ENCODE peak calls at places on chromosomes 3 and 15, in four cellular contexts. One of them, this sample, is unnamed.
A peak's percentile ranks its signal among the peaks of the same experiment; 100 is the strongest.

GRCh38 chr15:81749667-81750360 is 296.0 kb downstream of the MEX3B start:
- DNase-seq in GM12878: no peak
- DNase-seq in GM12891: no peak
- DNase-seq in K562: no peak
- DNase-seq in this sample: no peak

GRCh38 chr15:22979069-22979698 is 984 bp downstream of the CYFIP1 start:
- DNase-seq in GM12878: no peak
- DNase-seq in GM12891: peak; percentile 60
- DNase-seq in K562: peak; percentile 51
- DNase-seq in this sample: no peak

GRCh38 chr3:45878124-45878523 is 8.2 kb upstream of the CCR9 start:
- DNase-seq in GM12878: no peak
- DNase-seq in GM12891: no peak
- DNase-seq in K562: no peak
- DNase-seq in this sample: no peak

GRCh38 chr3:51799879-51800757 is 21.1 kb upstream of the IQCF6 start:
- DNase-seq in GM12878: peak; percentile 5
- DNase-seq in GM12891: no peak
- DNase-seq in K562: peak; percentile 38
- DNase-seq in this sample: no peak

GRCh38 chr3:168285506-168285905 is 189.8 kb upstream of the GOLIM4 start:
- DNase-seq in GM12878: no peak
- DNase-seq in GM12891: no peak
- DNase-seq in K562: no peak
- DNase-seq in this sample: no peak

GRCh38 chr15:68821898-68822380 is 1.2 kb upstream of the ANP32A start:
- DNase-seq in GM12878: no peak
- DNase-seq in GM12891: no peak
- DNase-seq in K562: no peak
- DNase-seq in this sample: no peak

GRCh38 chr3:155938409-155938808 is 68.0 kb downstream of the GMPS start:
- DNase-seq in GM12878: no peak
- DNase-seq in GM12891: no peak
- DNase-seq in K562: no peak
- DNase-seq in this sample: no peak

GRCh38 chr3:156479574-156479973 is 75.3 kb downstream of the SSR3 start:
- DNase-seq in GM12878: no peak
- DNase-seq in GM12891: no peak
- DNase-seq in K562: no peak
- DNase-seq in this sample: no peak

GRCh38 chr15:96324192-96324895 is 6.2 kb upstream of the NR2F2 start:
- DNase-seq in GM12878: no peak
- DNase-seq in GM12891: no peak
- DNase-seq in K562: peak; percentile 58
- DNase-seq in this sample: no peak

DNA sequence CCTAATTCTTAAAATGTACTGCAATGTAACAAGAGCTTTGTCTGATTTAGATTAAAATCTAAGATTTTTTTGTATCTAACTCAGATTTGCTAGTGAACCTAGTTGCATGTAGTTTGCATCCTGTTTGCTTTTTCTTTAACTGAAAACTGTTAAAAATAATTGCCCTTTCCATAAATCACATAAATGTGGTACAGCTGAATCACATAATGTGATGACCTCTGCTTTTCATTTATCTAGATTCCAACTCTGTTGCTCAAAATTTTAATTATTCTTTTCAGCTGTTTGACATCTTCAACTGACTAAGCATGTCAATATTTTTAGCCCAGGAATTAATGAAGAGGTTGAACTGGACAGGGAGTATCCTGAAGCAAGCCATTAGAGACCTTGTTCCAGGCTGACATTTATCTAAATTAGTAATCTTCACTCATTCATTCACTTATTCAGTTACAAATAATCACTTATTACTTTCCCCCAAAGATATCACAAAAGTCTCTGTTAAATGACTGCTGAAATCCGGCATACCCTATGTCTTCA is 101.9 kb upstream of the PLXND1 start:
- DNase-seq in GM12878: no peak
- DNase-seq in GM12891: no peak
- DNase-seq in K562: no peak
- DNase-seq in this sample: no peak
- TF ChIP-seq SPI1 in GM12878: no peak
- TF ChIP-seq SPI1 in GM12891: no peak
- TF ChIP-seq SPI1 in K562: no peak
- TF ChIP-seq SPI1 in this sample: no peak

DNA sequence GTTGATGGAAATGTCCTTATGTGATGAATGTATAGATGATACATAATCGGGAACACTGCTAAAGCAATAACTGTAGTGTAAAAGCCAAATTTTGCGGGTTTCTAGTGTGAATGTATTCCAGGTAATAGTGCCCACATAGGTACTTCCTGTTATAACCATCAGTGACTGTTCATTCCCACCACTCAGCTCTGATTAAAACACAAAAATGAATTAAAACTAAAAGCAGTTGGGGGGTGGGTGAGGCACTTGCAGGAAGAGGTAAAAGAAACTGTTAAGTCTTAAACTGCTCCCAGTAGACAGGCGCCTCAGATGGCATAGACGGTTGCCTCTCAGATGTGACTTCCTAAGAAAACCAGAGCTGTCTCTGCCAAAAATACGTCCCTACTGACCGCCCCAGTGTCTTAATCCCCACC is 893 bp upstream of the MTHFS start:
- DNase-seq in GM12878: no peak
- DNase-seq in GM12891: no peak
- DNase-seq in K562: no peak
- DNase-seq in this sample: no peak
- TF ChIP-seq SPI1 in GM12878: no peak
- TF ChIP-seq SPI1 in GM12891: no peak
- TF ChIP-seq SPI1 in K562: no peak
- TF ChIP-seq SPI1 in this sample: no peak

DNA sequence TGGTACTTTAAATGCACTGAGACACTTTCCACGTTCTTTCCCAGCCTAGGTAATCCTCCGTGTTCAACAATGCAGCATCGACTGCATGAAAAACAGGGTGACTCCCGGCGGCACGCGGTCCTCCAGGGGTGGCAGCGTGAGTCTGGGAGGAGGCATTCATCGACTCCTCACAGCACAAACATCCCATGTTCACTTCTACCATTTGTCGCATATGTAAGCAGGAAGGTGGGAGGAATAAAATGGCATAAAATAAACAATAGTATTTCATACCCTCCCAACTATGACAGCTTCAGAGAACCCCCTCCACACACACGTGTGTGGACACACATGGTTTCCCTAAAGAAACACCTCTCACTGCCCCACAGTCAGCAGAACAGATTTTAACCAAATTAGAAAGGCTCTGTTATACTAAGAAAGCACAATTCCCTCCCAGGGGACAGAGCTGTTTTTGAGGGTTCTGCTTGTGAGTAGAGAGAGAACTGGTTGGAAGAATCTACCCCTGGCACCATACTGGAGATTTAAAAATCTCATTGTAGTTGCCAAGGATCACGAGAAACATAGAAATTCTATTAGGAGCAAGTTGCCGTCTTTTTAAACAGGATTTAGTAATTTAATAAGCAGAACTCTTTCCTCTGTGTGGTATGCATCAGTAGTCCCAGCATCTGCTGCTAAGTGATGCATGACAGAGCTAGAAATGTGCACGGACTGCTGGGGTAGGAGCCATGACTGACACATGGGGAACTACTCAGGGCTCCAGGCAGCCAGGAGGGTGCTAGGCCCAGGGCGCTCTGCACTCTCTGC is 6.0 kb downstream of the FAM43A start:
- DNase-seq in GM12878: peak; percentile 85
- DNase-seq in GM12891: peak; percentile 71
- DNase-seq in K562: no peak
- DNase-seq in this sample: no peak
- TF ChIP-seq SPI1 in GM12878: no peak
- TF ChIP-seq SPI1 in GM12891: peak; percentile 24
- TF ChIP-seq SPI1 in K562: no peak
- TF ChIP-seq SPI1 in this sample: no peak

DNA sequence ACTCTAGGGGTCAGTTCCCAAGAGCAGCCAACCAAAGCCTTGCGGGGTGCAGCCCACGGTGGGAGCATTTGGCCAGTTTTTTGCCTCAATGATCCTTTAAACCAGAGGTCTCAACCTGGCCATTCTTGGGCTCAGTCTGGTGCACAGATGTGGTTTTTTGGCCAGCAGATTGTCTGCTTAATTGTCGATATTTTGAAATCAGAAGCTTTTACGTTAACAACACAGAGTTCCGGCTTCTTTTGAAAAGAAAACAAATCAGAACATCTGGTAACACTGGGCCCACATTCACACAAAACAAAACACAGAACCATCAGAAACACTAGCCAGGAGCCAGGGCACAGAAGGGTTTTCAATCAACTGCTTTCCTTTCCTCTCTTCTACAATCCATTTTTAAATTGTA is 127.7 kb downstream of the XXYLT1 start:
- DNase-seq in GM12878: no peak
- DNase-seq in GM12891: no peak
- DNase-seq in K562: no peak
- DNase-seq in this sample: no peak
- TF ChIP-seq SPI1 in GM12878: no peak
- TF ChIP-seq SPI1 in GM12891: no peak
- TF ChIP-seq SPI1 in K562: no peak
- TF ChIP-seq SPI1 in this sample: no peak

GRCh38 chr3:59423707-59424106 is 373.9 kb upstream of the CFAP20DC start:
- DNase-seq in GM12878: no peak
- DNase-seq in GM12891: no peak
- DNase-seq in K562: no peak
- DNase-seq in this sample: no peak

GRCh38 chr3:59425371-59425770 is 375.5 kb upstream of the CFAP20DC start:
- DNase-seq in GM12878: no peak
- DNase-seq in GM12891: no peak
- DNase-seq in K562: no peak
- DNase-seq in this sample: no peak

GRCh38 chr3:59422312-59422711 is 372.5 kb upstream of the CFAP20DC start:
- DNase-seq in GM12878: no peak
- DNase-seq in GM12891: no peak
- DNase-seq in K562: no peak
- DNase-seq in this sample: no peak

GRCh38 chr3:59425942-59426341 is 376.1 kb upstream of the CFAP20DC start:
- DNase-seq in GM12878: no peak
- DNase-seq in GM12891: no peak
- DNase-seq in K562: no peak
- DNase-seq in this sample: no peak

DNA sequence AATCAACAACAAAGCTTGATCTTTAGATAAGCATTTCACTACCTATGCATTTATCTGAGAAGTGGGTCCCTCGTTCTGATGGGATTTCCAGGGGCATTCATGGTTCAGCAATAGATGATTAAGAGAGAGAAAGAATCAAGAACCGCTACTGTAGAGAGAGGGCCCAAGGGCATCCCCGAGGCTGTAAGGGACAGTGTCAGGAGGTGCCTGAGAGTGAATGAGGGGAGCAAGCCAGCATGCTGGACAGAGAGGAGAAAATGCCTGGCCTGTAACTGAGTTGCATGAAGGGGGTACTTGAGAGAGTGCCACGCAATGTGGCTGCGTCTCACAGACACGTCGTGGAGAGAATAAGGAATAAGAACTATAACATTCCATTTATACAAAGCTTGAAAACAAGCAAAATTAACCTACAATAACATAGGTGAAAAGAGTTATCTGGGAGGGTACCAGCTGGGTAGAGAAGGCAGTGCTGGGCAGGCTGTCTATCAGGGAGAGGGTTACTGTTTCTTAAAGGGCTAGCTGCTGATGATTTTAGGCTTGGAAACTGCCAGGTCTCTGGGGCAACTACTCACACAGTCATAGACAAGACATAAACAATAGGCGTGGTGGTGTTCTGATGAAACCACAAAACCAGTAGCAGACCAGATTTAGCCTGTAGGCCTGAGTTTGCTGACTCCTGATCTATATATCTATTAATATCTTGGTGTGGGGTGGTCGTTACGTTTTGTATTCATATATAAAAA is 374.6 kb upstream of the CFAP20DC start:
- DNase-seq in GM12878: no peak
- DNase-seq in GM12891: no peak
- DNase-seq in K562: no peak
- DNase-seq in this sample: no peak
- TF ChIP-seq SPI1 in GM12878: no peak
- TF ChIP-seq SPI1 in GM12891: no peak
- TF ChIP-seq SPI1 in K562: no peak
- TF ChIP-seq SPI1 in this sample: no peak

GRCh38 chr3:127452321-127452821 is 138.2 kb downstream of the TPRA1 start:
- DNase-seq in GM12878: no peak
- DNase-seq in GM12891: no peak
- DNase-seq in K562: no peak
- DNase-seq in this sample: no peak
- TF ChIP-seq SPI1 in GM12878: no peak
- TF ChIP-seq SPI1 in GM12891: no peak
- TF ChIP-seq SPI1 in K562: no peak
- TF ChIP-seq SPI1 in this sample: no peak

GRCh38 chr3:57559526-57559925 is 3.5 kb downstream of the PDE12 start:
- DNase-seq in GM12878: no peak
- DNase-seq in GM12891: no peak
- DNase-seq in K562: no peak
- DNase-seq in this sample: no peak
- TF ChIP-seq SPI1 in GM12878: no peak
- TF ChIP-seq SPI1 in GM12891: no peak
- TF ChIP-seq SPI1 in K562: no peak
- TF ChIP-seq SPI1 in this sample: no peak

GRCh38 chr3:152126260-152126659 is 142.5 kb upstream of the MBNL1 start:
- DNase-seq in GM12878: no peak
- DNase-seq in GM12891: no peak
- DNase-seq in K562: no peak
- DNase-seq in this sample: no peak
- TF ChIP-seq SPI1 in GM12878: no peak
- TF ChIP-seq SPI1 in GM12891: no peak
- TF ChIP-seq SPI1 in K562: no peak
- TF ChIP-seq SPI1 in this sample: no peak

GRCh38 chr3:49602049-49602554 is 47.8 kb downstream of the BSN start:
- DNase-seq in GM12878: no peak
- DNase-seq in GM12891: no peak
- DNase-seq in K562: no peak
- DNase-seq in this sample: peak; percentile 4

GRCh38 chr3:49601358-49602048 is 47.2 kb downstream of the BSN start:
- DNase-seq in GM12878: no peak
- DNase-seq in GM12891: no peak
- DNase-seq in K562: no peak
- DNase-seq in this sample: no peak

GRCh38 chr3:49600781-49601180 is 46.5 kb downstream of the BSN start:
- DNase-seq in GM12878: no peak
- DNase-seq in GM12891: no peak
- DNase-seq in K562: no peak
- DNase-seq in this sample: no peak

GRCh38 chr3:49606427-49606826 is 52.1 kb downstream of the BSN start:
- DNase-seq in GM12878: no peak
- DNase-seq in GM12891: no peak
- DNase-seq in K562: no peak
- DNase-seq in this sample: no peak

DNA sequence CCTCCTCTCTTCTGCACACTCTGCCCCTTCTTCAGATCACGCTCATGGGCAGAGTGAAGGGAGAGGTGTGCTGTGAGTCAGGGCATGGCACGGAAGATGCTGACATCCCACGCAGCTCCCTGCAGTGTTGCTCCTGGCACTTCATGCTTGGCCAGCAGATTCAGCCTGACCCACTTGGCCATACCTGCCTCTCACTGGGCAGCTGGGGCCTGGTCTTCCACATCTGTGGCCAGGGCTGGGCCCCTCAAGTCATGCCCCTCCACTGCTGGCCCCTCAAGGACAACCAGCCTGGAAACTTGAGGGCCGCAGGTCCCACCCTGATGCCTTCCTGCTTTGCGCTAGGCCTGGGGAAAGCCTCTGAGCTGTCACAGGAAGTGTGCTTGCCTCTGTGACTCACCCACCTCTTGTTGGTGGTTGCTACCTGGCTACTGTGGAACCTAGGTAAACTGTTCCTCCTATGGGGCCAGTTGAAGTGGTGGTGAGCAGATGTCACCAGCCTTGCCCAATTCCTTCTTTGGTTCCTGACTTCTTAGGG is 48.7 kb downstream of the BSN start:
- DNase-seq in GM12878: no peak
- DNase-seq in GM12891: no peak
- DNase-seq in K562: no peak
- DNase-seq in this sample: no peak
- TF ChIP-seq SPI1 in GM12878: no peak
- TF ChIP-seq SPI1 in GM12891: no peak
- TF ChIP-seq SPI1 in K562: no peak
- TF ChIP-seq SPI1 in this sample: no peak